ENCODE peak calls at places on chromosome 18, in four cellular contexts. R is right lobe of liver, C is omental fat pad, K is left cardiac atrium. G is an unnamed sample.

GRCh38 chr18:21851327-21851961 is 110.9 kb downstream of the MIB1 start:
- ATAC-seq in R (peak; percentile 76), C (no peak), K (no peak), G (no peak)

GRCh38 chr18:45652703-45653490 is 37.6 kb downstream of the SLC14A2 start:
- ATAC-seq in R (no peak), C (no peak), K (no peak), G (no peak)

GRCh38 chr18:41545091-41545888 is 409.7 kb upstream of the PIK3C3 start:
- ATAC-seq in R (no peak), C (no peak), K (no peak), G (no peak)

GRCh38 chr18:47040982-47041381 is 5.6 kb upstream of the ELOA2 start:
- ATAC-seq in R (no peak), C (no peak), K (no peak), G (no peak)

GRCh38 chr18:36534154-36534688 is 236.7 kb downstream of the FHOD3 start:
- ATAC-seq in R (no peak), C (no peak), K (no peak), G (no peak)

GRCh38 chr18:25467226-25468065 is 115.5 kb upstream of the ZNF521 start:
- ATAC-seq in R (no peak), C (no peak), K (peak; percentile 97), G (peak; percentile 34)

GRCh38 chr18:56120781-56121180 is 517.6 kb downstream of the TXNL1 start:
- ATAC-seq in R (no peak), C (no peak), K (no peak), G (no peak)

GRCh38 chr18:47754311-47755101 is 176.0 kb downstream of the SMAD2 start:
- ATAC-seq in R (peak; percentile 55), C (no peak), K (peak; percentile 27), G (no peak)

GRCh38 chr18:61261870-61262269 is 71.4 kb upstream of the CDH20 start:
- ATAC-seq in R (no peak), C (no peak), K (no peak), G (no peak)

GRCh38 chr18:48842259-48843061 is 108.3 kb downstream of the SMAD7 start:
- ATAC-seq in R (peak; percentile 63), C (no peak), K (peak; percentile 52), G (peak; percentile 49)

GRCh38 chr18:79439201-79440023 is 43.7 kb downstream of the NFATC1 start:
- ATAC-seq in R (no peak), C (no peak), K (no peak), G (no peak)

GRCh38 chr18:76456018-76456750 is 38.9 kb downstream of the ZNF516 start:
- ATAC-seq in R (no peak), C (no peak), K (no peak), G (no peak)

GRCh38 chr18:55838322-55838721 is 250.3 kb upstream of the TCF4 start:
- ATAC-seq in R (no peak), C (no peak), K (no peak), G (no peak)

GRCh38 chr18:3074094-3074493 is 61.1 kb upstream of the LPIN2 start:
- ATAC-seq in R (peak; percentile 86), C (no peak), K (peak; percentile 62), G (peak; percentile 46)

GRCh38 chr18:58847383-58848071 is 17.1 kb upstream of the ZNF532 start:
- ATAC-seq in R (peak; percentile 79), C (no peak), K (peak; percentile 57), G (peak; percentile 35)

GRCh38 chr18:59453468-59453961 is 94.5 kb upstream of the LMAN1 start:
- ATAC-seq in R (peak; percentile 84), C (peak; percentile 45), K (no peak), G (no peak)

GRCh38 chr18:59954746-59955145 is 55.0 kb downstream of the PMAIP1 start:
- ATAC-seq in R (no peak), C (no peak), K (no peak), G (no peak)

GRCh38 chr18:61735564-61736102 is 157.2 kb downstream of the RNF152 start:
- ATAC-seq in R (peak; percentile 66), C (no peak), K (no peak), G (no peak)

GRCh38 chr18:58398648-58399398 is 230.1 kb downstream of the ALPK2 start:
- ATAC-seq in R (peak; percentile 45), C (no peak), K (no peak), G (no peak)

GRCh38 chr18:31617029-31617717 is 25.5 kb downstream of the TTR start:
- ATAC-seq in R (no peak), C (no peak), K (no peak), G (no peak)

GRCh38 chr18:57084331-57085298 is 62.3 kb upstream of the BOD1L2 start:
- ATAC-seq in R (no peak), C (no peak), K (no peak), G (no peak)

GRCh38 chr18:30280861-30281470 is 761.6 kb downstream of the DSC3 start:
- ATAC-seq in R (peak; percentile 65), C (no peak), K (no peak), G (no peak)

GRCh38 chr18:50128506-50129271 is 66.3 kb downstream of the MYO5B start:
- ATAC-seq in R (peak; percentile 91), C (no peak), K (no peak), G (no peak)

GRCh38 chr18:46260879-46261143 is 156.6 kb downstream of the HAUS1 start:
- ATAC-seq in R (no peak), C (no peak), K (no peak), G (no peak)

GRCh38 chr18:34694611-34695165 is 15.4 kb upstream of the DTNA start:
- ATAC-seq in R (no peak), C (no peak), K (no peak), G (no peak)

GRCh38 chr18:34809697-34810096 is 99.6 kb downstream of the DTNA start:
- ATAC-seq in R (peak; percentile 18), C (peak; percentile 88), K (peak; percentile 84), G (peak; percentile 71)

GRCh38 chr18:9055185-9055584 is 47.3 kb upstream of the NDUFV2 start:
- ATAC-seq in R (peak; percentile 80), C (peak; percentile 91), K (peak; percentile 82), G (peak; percentile 88)

GRCh38 chr18:23938046-23938756 is 76.4 kb upstream of the TTC39C start:
- ATAC-seq in R (no peak), C (no peak), K (no peak), G (no peak)